ENCODE peak calls at places on chromosomes 6 and 20, in seven cellular contexts. D is neuronal stem cell, P is mesendoderm, F is IMR-90, H is trophoblast cell, A is H1, C is mesenchymal stem cell. O is an unnamed sample.

GRCh38 chr6:116016846-116017545 is 43.7 kb downstream of the FRK start:
- DNase-seq in F (peak; percentile 55), P (no peak), A (no peak), D (no peak), C (no peak), H (no peak), O (no peak)

GRCh38 chr6:62285612-62286469 is at the start of gene KHDRBS2:
- DNase-seq in H (no peak), A (peak; percentile 92), C (peak; percentile 61), P (peak; percentile 96), D (peak; percentile 85), F (no peak), O (peak; percentile 98)

GRCh38 chr6:117270121-117270959 is 5.0 kb downstream of the VGLL2 start:
- DNase-seq in C (peak; percentile 12), A (peak; percentile 74), F (no peak), P (peak; percentile 71), H (peak; percentile 21), D (no peak), O (peak; percentile 68)

GRCh38 chr20:41643504-41643938 is 25.3 kb upstream of the CHD6 start:
- DNase-seq in P (peak; percentile 91), D (no peak), C (peak; percentile 33), H (no peak), F (peak; percentile 80), A (no peak), O (peak; percentile 51)

GRCh38 chr6:148524976-148525375 is 182.3 kb downstream of the SASH1 start:
- DNase-seq in F (peak; percentile 92), D (no peak), H (no peak), C (peak; percentile 90), P (no peak), A (no peak), O (no peak)

GRCh38 chr20:31712564-31713311 is 9.9 kb downstream of the BCL2L1 start:
- DNase-seq in A (peak; percentile 55), D (peak; percentile 83), C (peak; percentile 76), F (peak; percentile 82), P (peak; percentile 93), H (peak; percentile 33), O (peak; percentile 83)

GRCh38 chr20:4567172-4567571 is 154.5 kb upstream of the PRND start:
- DNase-seq in P (no peak), C (no peak), H (no peak), A (no peak), D (no peak), F (no peak), O (no peak)

GRCh38 chr6:69349776-69350175 is 447.0 kb downstream of the LMBRD1 start:
- DNase-seq in A (no peak), D (no peak), F (no peak), P (no peak), C (no peak), H (peak; percentile 0), O (no peak)

GRCh38 chr20:43584448-43585138 is 6.1 kb upstream of the IFT52 start:
- DNase-seq in D (no peak), H (no peak), F (peak; percentile 75), C (peak; percentile 83), A (no peak), P (peak; percentile 40), O (no peak)

GRCh38 chr6:32371204-32371603 is 499 bp downstream of the TSBP1 start:
- DNase-seq in A (no peak), H (no peak), D (no peak), C (no peak), F (peak; percentile 6), P (no peak), O (no peak)

GRCh38 chr6:101013612-101014195 is 132.6 kb upstream of the ASCC3 start:
- DNase-seq in H (no peak), D (no peak), A (no peak), F (no peak), C (no peak), P (no peak), O (no peak)

GRCh38 chr6:119148825-119149525 is 70.5 kb upstream of the FAM184A start:
- DNase-seq in F (peak; percentile 51), H (peak; percentile 76), P (peak; percentile 48), A (peak; percentile 16), C (peak; percentile 23), D (no peak), O (no peak)

GRCh38 chr20:62048821-62049291 is 16.8 kb downstream of the TAF4 start:
- DNase-seq in F (no peak), C (no peak), P (no peak), D (no peak), A (no peak), H (no peak), O (no peak)

GRCh38 chr6:100338090-100338489 is 126.6 kb downstream of the SIM1 start:
- DNase-seq in F (no peak), H (no peak), A (no peak), D (no peak), P (no peak), C (no peak), O (no peak)

GRCh38 chr6:106705156-106705555 is 75.8 kb downstream of the QRSL1 start:
- DNase-seq in D (no peak), C (no peak), F (no peak), P (no peak), A (no peak), H (no peak), O (no peak)

GRCh38 chr6:106700581-106700980 is 71.2 kb downstream of the QRSL1 start:
- DNase-seq in C (no peak), D (no peak), A (no peak), H (no peak), P (no peak), F (no peak), O (no peak)

GRCh38 chr6:106702451-106703110 is 73.2 kb downstream of the QRSL1 start:
- DNase-seq in A (no peak), D (no peak), F (no peak), P (no peak), C (no peak), H (no peak), O (no peak)

GRCh38 chr6:106704327-106704726 is 74.9 kb downstream of the QRSL1 start:
- DNase-seq in F (no peak), A (no peak), P (no peak), C (no peak), H (no peak), D (no peak), O (no peak)

DNA sequence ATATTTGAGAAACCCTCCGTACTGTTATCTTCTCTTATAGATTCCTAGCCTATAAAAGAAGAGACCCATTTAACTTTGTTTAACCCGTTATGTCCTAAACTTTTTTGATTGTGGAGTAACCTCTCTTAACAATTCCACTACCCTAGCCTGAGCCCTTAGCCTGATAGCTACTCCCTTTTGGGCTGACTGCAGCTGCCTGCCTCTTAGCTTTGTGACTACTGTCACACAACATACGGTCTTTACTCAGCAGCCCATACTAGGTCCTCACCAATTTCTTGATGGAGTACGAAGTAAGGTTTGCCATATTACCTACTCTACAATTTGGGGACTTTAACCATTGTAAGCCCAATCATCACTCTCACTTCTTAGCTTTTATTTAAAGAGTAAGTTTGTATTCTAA is 72.7 kb downstream of the QRSL1 start:
- DNase-seq in H (no peak), D (no peak), A (no peak), P (no peak), F (no peak), C (no peak), O (no peak)
- H2AK5ac ChIP-seq in H (no peak overlapping the region), D (no peak overlapping the region), A (no peak overlapping the region), P (no peak overlapping the region), F (no peak overlapping the region), C (no peak overlapping the region), O (no peak overlapping the region)

DNA sequence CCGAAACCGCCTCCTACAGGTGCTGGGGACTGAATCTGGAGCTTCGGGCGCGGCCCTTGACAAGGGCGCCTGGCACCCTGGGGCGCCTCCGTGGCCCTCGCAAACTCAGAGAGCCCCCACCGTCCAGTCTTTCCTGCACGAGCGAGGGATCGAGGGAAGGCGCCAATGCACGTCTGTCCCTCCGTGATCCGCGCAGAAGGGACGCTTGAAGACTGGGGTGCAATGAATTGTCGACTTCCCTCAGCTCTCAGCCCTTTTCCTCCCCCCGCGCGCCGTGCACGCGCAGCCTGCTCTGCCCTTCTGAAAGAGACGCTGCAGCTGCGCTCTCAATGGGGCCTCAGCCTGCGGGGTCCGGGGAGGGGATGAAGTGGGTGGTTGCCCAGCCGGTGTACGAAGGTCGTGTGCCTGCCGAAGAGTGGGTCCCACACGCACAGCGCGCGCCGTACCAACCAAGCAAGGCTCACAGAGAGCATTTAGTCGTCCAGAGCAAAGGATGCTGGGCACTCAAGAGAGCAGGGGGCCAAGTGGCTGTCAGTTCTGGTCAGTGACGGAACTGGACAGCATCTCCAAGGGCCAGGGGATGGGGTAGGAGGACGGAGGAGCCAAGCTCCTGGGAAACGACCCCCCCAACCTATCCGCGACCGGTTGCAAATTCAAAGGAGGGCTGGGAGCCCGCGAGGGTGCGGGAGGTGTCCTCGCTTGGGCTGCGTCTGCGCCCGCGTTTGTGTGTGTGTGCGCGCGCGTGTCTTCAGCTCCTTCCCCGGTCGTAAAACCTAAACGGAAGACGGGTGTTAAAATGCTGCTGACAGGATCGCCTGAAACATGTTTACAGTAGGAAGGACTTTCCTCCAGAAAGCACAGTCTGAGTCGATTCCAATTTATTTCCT is 5.4 kb upstream of the SOX4 start:
- DNase-seq in P (peak; percentile 70), C (peak; percentile 85), H (no peak), A (peak; percentile 79), F (peak; percentile 44), D (peak; percentile 73), O (peak; percentile 60)
- H2AK5ac ChIP-seq in P (no peak overlapping the region), C (no peak overlapping the region), H (no peak overlapping the region), A (no peak overlapping the region), F (no peak overlapping the region), D (peak overlapping the region; percentile 72), O (no peak overlapping the region)

GRCh38 chr6:49782293-49783181 is 4.5 kb downstream of the PGK2 start:
- DNase-seq in D (no peak), F (no peak), P (no peak), C (no peak), A (no peak), H (no peak), O (no peak)
- H2AK5ac ChIP-seq in D (no peak overlapping the region), F (no peak overlapping the region), P (no peak overlapping the region), C (no peak overlapping the region), A (no peak overlapping the region), H (no peak overlapping the region), O (no peak overlapping the region)

DNA sequence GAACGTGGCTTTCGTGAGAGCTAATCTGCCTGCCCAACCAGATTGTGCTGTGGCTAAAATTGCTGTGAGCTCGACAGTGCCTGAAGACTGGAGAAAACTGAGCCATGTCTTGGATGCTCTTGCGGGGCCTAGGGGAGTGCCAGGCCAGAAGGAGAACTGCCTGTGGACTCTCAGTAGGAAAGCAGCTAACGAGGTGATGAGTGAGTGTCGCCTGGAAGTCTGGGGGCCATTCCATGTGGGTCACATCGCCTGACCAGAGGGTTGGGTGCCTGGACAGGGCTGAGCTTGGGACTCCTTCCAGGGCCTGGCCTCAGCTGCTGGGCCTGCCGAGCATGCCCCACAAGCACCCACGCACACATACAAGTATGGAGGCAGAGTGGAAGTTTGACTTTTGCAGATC is 166.5 kb downstream of the VEGFA start:
- DNase-seq in C (no peak), H (no peak), A (no peak), P (peak; percentile 26), D (no peak), F (no peak), O (peak; percentile 16)
- H2AK5ac ChIP-seq in C (no peak overlapping the region), H (no peak overlapping the region), A (peak overlapping the region; percentile 13), P (peak overlapping the region; percentile 70), D (no peak overlapping the region), F (no peak overlapping the region), O (no peak overlapping the region)

DNA sequence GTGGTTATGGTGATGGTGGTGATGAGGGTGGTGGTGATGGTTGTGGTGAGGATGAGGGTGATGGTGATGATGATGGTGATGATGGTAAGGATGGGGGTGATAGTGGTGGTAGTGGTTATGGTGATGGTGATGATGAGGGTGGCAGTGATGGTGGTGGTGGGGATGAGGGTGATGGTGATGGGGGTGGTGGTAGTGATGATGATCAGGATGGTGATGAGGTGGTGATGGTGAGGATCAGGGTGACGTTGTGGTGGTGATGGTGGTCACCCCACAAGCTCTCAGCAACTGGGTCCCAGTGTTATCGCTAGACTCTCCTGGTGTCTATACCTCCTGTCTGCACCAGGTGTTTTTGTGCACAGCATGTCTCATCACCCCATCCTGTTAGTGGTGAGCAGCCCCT is 85.0 kb downstream of the TMEM242 start:
- DNase-seq in C (no peak), P (no peak), D (no peak), H (no peak), A (no peak), F (no peak), O (no peak)
- H2AK5ac ChIP-seq in C (no peak overlapping the region), P (no peak overlapping the region), D (no peak overlapping the region), H (no peak overlapping the region), A (no peak overlapping the region), F (no peak overlapping the region), O (no peak overlapping the region)